ENCODE peak calls at places on chromosomes 3 and 15, in seven cellular contexts. C is GM12878, V is fibroblast of lung, P is SK-N-SH, E is PC-3, H is neural progenitor cell, Q is HCT116. B is an unnamed sample.

GRCh38 chr3:46931631-46932441 is 44.7 kb downstream of the CCDC12 start:
- DNase-seq in Q (no peak), C (peak; percentile 57), E (peak; percentile 79), P (peak; percentile 43), V (peak; percentile 72), H (no peak), B (no peak)

GRCh38 chr3:42544492-42545283 is 37.1 kb downstream of the SEC22C start:
- DNase-seq in Q (no peak), P (no peak), C (no peak), E (peak; percentile 72), V (no peak), H (no peak), B (no peak)

GRCh38 chr3:68256635-68257034 is 602.2 kb upstream of the SUCLG2 start:
- DNase-seq in Q (no peak), H (peak; percentile 48), E (peak; percentile 1), P (peak; percentile 8), C (no peak), V (no peak), B (no peak)

GRCh38 chr3:150411971-150412370 is 3.9 kb downstream of the TSC22D2 start:
- DNase-seq in C (no peak), Q (no peak), V (peak; percentile 69), H (no peak), E (peak; percentile 32), P (no peak), B (no peak)

GRCh38 chr3:133799794-133800585 is 5.6 kb upstream of the SRPRB start:
- DNase-seq in P (no peak), C (no peak), V (no peak), Q (no peak), E (peak; percentile 72), H (no peak), B (no peak)

GRCh38 chr3:45994661-45995369 is 809 bp downstream of the FYCO1 start:
- DNase-seq in C (no peak), V (no peak), E (peak; percentile 23), H (peak; percentile 55), P (peak; percentile 59), Q (no peak), B (no peak)

GRCh38 chr3:62723636-62724217 is 151.5 kb downstream of the CADPS start:
- DNase-seq in Q (no peak), H (peak; percentile 35), E (no peak), V (no peak), P (peak; percentile 19), C (no peak), B (no peak)

GRCh38 chr3:146536681-146537080 is 7.7 kb downstream of the PLSCR1 start:
- DNase-seq in E (no peak), V (no peak), Q (no peak), P (no peak), C (no peak), H (peak; percentile 17), B (no peak)

GRCh38 chr15:32993285-32993684 is 201.2 kb downstream of the FMN1 start:
- DNase-seq in H (peak; percentile 33), C (no peak), Q (no peak), V (peak; percentile 50), P (peak; percentile 10), E (peak; percentile 38), B (no peak)

GRCh38 chr3:68306571-68306970 is 625.8 kb downstream of the TAFA4 start:
- DNase-seq in E (peak; percentile 3), H (peak; percentile 83), Q (no peak), V (no peak), C (no peak), P (no peak), B (no peak)

GRCh38 chr15:51751687-51752683 is 588 bp downstream of the TMOD2 start:
- DNase-seq in C (no peak), V (peak; percentile 35), E (peak; percentile 34), P (peak; percentile 34), H (peak; percentile 63), Q (no peak), B (no peak)

GRCh38 chr3:176046717-176047116 is 1150.6 kb downstream of the TBL1XR1 start:
- DNase-seq in H (no peak), P (peak; percentile 12), Q (no peak), E (no peak), V (no peak), C (no peak), B (no peak)

GRCh38 chr3:72288955-72289707 is 504.2 kb upstream of the PROK2 start:
- DNase-seq in H (peak; percentile 73), V (peak; percentile 71), P (peak; percentile 84), E (no peak), Q (no peak), C (no peak), B (no peak)

GRCh38 chr3:107206141-107206540 is 171.1 kb upstream of the CCDC54 start:
- DNase-seq in E (peak; percentile 86), P (peak; percentile 27), Q (peak; percentile 37), H (peak; percentile 72), V (peak; percentile 83), C (no peak), B (no peak)

GRCh38 chr3:175851541-175851940 is 992.4 kb downstream of the NAALADL2 start:
- DNase-seq in V (no peak), H (no peak), Q (no peak), P (peak; percentile 11), C (no peak), E (no peak), B (no peak)

GRCh38 chr3:33030802-33031201 is 66.1 kb downstream of the GLB1 start:
- DNase-seq in C (no peak), E (no peak), P (no peak), V (no peak), Q (no peak), H (no peak), B (no peak)

GRCh38 chr3:101940521-101940992 is 91.2 kb downstream of the NFKBIZ start:
- DNase-seq in P (peak; percentile 64), E (peak; percentile 96), Q (no peak), C (no peak), V (peak; percentile 96), H (peak; percentile 57), B (no peak)

GRCh38 chr3:139982404-139982803 is 47.4 kb downstream of the CLSTN2 start:
- DNase-seq in P (peak; percentile 36), V (no peak), Q (no peak), H (peak; percentile 11), E (no peak), C (no peak), B (no peak)

GRCh38 chr3:184295771-184296170 is 3.3 kb upstream of the PSMD2 start:
- DNase-seq in P (no peak), H (no peak), V (no peak), E (no peak), C (no peak), Q (no peak), B (no peak)

GRCh38 chr3:155766206-155766605 is 21.3 kb upstream of the PLCH1 start:
- DNase-seq in E (peak; percentile 66), Q (no peak), C (no peak), V (peak; percentile 75), P (no peak), H (no peak), B (no peak)

GRCh38 chr15:69593981-69594966 is 141.7 kb downstream of the RPLP1 start:
- DNase-seq in P (no peak), Q (no peak), C (no peak), E (peak; percentile 98), H (no peak), V (peak; percentile 57), B (no peak)
- H3K4me2 ChIP-seq in P (no peak overlapping the region), Q (no peak overlapping the region), C (no peak overlapping the region), E (peak overlapping the region; percentile 77), H (no peak overlapping the region), V (no peak overlapping the region), B (peak overlapping the region; percentile 51)

DNA sequence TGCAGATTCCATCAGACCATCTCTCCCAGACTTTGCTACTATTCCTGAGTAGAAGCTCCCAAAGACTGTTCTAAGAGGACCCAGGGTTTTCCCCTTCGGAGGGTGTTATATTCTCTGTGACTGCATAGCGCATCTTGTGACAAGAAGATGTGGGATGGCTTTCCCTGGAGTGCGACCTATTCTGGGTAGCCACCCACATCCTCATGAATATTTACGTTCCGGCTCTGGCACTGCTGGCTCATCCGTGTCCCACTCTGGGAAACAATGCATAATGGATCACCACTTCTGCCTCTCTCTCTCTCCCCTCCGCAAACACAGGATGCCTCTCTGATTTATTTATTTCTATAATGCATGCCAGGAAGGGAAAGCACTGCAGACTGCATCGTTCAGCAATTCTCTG is 166.1 kb downstream of the PYDC2 start:
- DNase-seq in C (no peak), Q (no peak), V (no peak), E (no peak), P (no peak), H (peak; percentile 6), B (no peak)
- H2AFZ ChIP-seq in C (no peak overlapping the region), Q (no peak overlapping the region), V (no peak overlapping the region), E (no peak overlapping the region), P (no peak overlapping the region), H (peak overlapping the region; percentile 82), B (no peak overlapping the region)

GRCh38 chr3:185713015-185713414 is 111.8 kb downstream of the IGF2BP2 start:
- DNase-seq in Q (no peak), V (no peak), C (no peak), E (no peak), P (no peak), H (no peak), B (no peak)

GRCh38 chr3:185712337-185712736 is 112.5 kb downstream of the IGF2BP2 start:
- DNase-seq in P (no peak), E (no peak), C (no peak), Q (no peak), H (no peak), V (no peak), B (no peak)

GRCh38 chr3:185711255-185711870 is 113.5 kb downstream of the IGF2BP2 start:
- DNase-seq in P (no peak), V (no peak), H (no peak), Q (no peak), E (no peak), C (no peak), B (no peak)

GRCh38 chr3:185708392-185708791 is 116.5 kb downstream of the IGF2BP2 start:
- DNase-seq in P (no peak), V (no peak), E (no peak), H (no peak), C (no peak), Q (no peak), B (no peak)

DNA sequence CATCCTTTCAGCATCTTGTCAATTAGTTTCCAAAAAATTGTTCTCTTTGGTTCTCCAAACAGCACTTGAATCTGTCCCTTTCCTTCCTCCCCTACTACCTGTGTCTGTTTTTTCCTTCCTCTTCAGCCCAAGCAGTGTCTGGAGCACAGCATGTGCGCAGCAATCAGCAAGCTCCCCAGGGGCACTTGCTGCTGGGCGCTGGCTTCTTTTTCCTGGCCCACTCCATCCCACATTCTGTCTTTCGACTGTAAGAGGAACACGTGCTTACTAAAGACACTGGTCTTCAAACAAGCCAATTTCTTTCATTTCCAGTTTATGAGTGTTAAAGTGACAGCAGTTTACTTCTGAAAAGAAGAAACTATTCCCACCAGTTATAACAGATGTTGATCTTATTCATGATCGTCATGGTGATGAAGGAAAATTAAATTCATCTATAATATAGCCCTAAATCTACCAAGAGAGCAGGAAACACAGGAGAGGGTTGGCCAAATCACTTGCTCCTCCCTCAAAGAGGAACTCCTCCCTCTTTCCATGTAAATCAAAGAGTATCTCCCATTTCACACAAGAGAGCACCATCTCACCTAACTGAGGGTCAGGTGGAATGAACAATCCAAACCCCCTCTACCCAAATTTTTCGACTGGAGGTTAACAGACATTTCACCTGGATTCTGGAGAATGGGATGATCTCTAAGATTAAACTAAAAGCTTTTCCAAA is 115.4 kb downstream of the IGF2BP2 start:
- DNase-seq in E (no peak), Q (no peak), V (no peak), P (no peak), H (no peak), C (no peak), B (no peak)
- H4K20me1 ChIP-seq in E (no peaks in the 10 kb centered on the region), Q (peaks cover 17% of the 10 kb centered on the region), V (peaks cover 1% of the 10 kb centered on the region), P (peaks cover 33% of the 10 kb centered on the region), H (peaks cover 82% of the 10 kb centered on the region), C (no peaks in the 10 kb centered on the region), B (no peaks in the 10 kb centered on the region)

GRCh38 chr15:26243382-26243781 is 380.3 kb upstream of the ATP10A start:
- DNase-seq in P (no peak), C (no peak), Q (no peak), E (no peak), V (no peak), H (no peak), B (no peak)

GRCh38 chr15:26242565-26242964 is 379.4 kb upstream of the ATP10A start:
- DNase-seq in C (no peak), E (no peak), P (no peak), V (no peak), Q (no peak), H (no peak), B (no peak)
- H3K4me2 ChIP-seq in C (no peak overlapping the region), E (no peak overlapping the region), P (no peak overlapping the region), V (no peak overlapping the region), Q (no peak overlapping the region), H (no peak overlapping the region), B (no peak overlapping the region)

B was measured in keratinocyte.